ENCODE peak calls at places on chromosomes 6 and 20, in four cellular contexts. One of them, this sample, is unnamed.
A peak's percentile ranks its signal among the peaks of the same experiment; 100 is the strongest.

GRCh38 chr6:14799928-14800327 is 445.9 kb upstream of the JARID2 start:
- DNase-seq in NAMALWA: peak; percentile 91
- DNase-seq in activated CD4-positive, alpha-beta T cell treated with anti-CD3 and anti-CD28 coated beads, Interleukin-2, amount 50 U/mL, for 48 hours: peak; percentile 21
- DNase-seq in fibroblast of lung: peak; percentile 92
- DNase-seq in this sample: no peak

GRCh38 chr6:39702265-39702664 is 22.9 kb downstream of the KIF6 start:
- DNase-seq in NAMALWA: no peak
- DNase-seq in fibroblast of lung: no peak
- DNase-seq in activated CD4-positive, alpha-beta T cell treated with anti-CD3 and anti-CD28 coated beads, Interleukin-2, amount 50 U/mL, for 48 hours: no peak
- DNase-seq in this sample: no peak

GRCh38 chr6:39194466-39194865 is 34.8 kb downstream of the KCNK5 start:
- DNase-seq in NAMALWA: no peak
- DNase-seq in activated CD4-positive, alpha-beta T cell treated with anti-CD3 and anti-CD28 coated beads, Interleukin-2, amount 50 U/mL, for 48 hours: no peak
- DNase-seq in fibroblast of lung: no peak
- DNase-seq in this sample: no peak

GRCh38 chr6:152176219-152176745 is 368.8 kb downstream of the ESR1 start:
- DNase-seq in activated CD4-positive, alpha-beta T cell treated with anti-CD3 and anti-CD28 coated beads, Interleukin-2, amount 50 U/mL, for 48 hours: no peak
- DNase-seq in fibroblast of lung: no peak
- DNase-seq in NAMALWA: no peak
- DNase-seq in this sample: no peak

GRCh38 chr6:3977875-3978711 is 100.8 kb downstream of the FAM217A start:
- DNase-seq in fibroblast of lung: peak; percentile 97
- DNase-seq in NAMALWA: peak; percentile 91
- DNase-seq in activated CD4-positive, alpha-beta T cell treated with anti-CD3 and anti-CD28 coated beads, Interleukin-2, amount 50 U/mL, for 48 hours: peak; percentile 24
- DNase-seq in this sample: no peak

GRCh38 chr20:20780127-20780822 is 67.8 kb upstream of the RALGAPA2 start:
- DNase-seq in activated CD4-positive, alpha-beta T cell treated with anti-CD3 and anti-CD28 coated beads, Interleukin-2, amount 50 U/mL, for 48 hours: no peak
- DNase-seq in NAMALWA: peak; percentile 20
- DNase-seq in fibroblast of lung: no peak
- DNase-seq in this sample: no peak

GRCh38 chr6:131379951-131380350 is 193.1 kb upstream of the ARG1 start:
- DNase-seq in activated CD4-positive, alpha-beta T cell treated with anti-CD3 and anti-CD28 coated beads, Interleukin-2, amount 50 U/mL, for 48 hours: no peak
- DNase-seq in fibroblast of lung: peak; percentile 27
- DNase-seq in NAMALWA: no peak
- DNase-seq in this sample: no peak

GRCh38 chr20:17622086-17622850 is 52.4 kb downstream of the DSTN start:
- DNase-seq in NAMALWA: no peak
- DNase-seq in fibroblast of lung: no peak
- DNase-seq in activated CD4-positive, alpha-beta T cell treated with anti-CD3 and anti-CD28 coated beads, Interleukin-2, amount 50 U/mL, for 48 hours: no peak
- DNase-seq in this sample: no peak

GRCh38 chr6:94417364-94417763 is 998.0 kb upstream of the EPHA7 start:
- DNase-seq in fibroblast of lung: no peak
- DNase-seq in activated CD4-positive, alpha-beta T cell treated with anti-CD3 and anti-CD28 coated beads, Interleukin-2, amount 50 U/mL, for 48 hours: no peak
- DNase-seq in NAMALWA: no peak
- DNase-seq in this sample: no peak

GRCh38 chr6:4819706-4820283 is 43.6 kb downstream of the CDYL start:
- DNase-seq in activated CD4-positive, alpha-beta T cell treated with anti-CD3 and anti-CD28 coated beads, Interleukin-2, amount 50 U/mL, for 48 hours: no peak
- DNase-seq in NAMALWA: no peak
- DNase-seq in fibroblast of lung: no peak
- DNase-seq in this sample: no peak

GRCh38 chr20:49894073-49894470 is 21.3 kb downstream of the SPATA2 start:
- DNase-seq in fibroblast of lung: no peak
- DNase-seq in activated CD4-positive, alpha-beta T cell treated with anti-CD3 and anti-CD28 coated beads, Interleukin-2, amount 50 U/mL, for 48 hours: peak; percentile 54
- DNase-seq in NAMALWA: no peak
- DNase-seq in this sample: no peak

GRCh38 chr6:105300090-105300489 is 102.8 kb downstream of the PREP start:
- DNase-seq in NAMALWA: no peak
- DNase-seq in fibroblast of lung: peak; percentile 8
- DNase-seq in activated CD4-positive, alpha-beta T cell treated with anti-CD3 and anti-CD28 coated beads, Interleukin-2, amount 50 U/mL, for 48 hours: no peak
- DNase-seq in this sample: no peak

GRCh38 chr6:22888147-22888831 is 318.9 kb downstream of the HDGFL1 start:
- DNase-seq in activated CD4-positive, alpha-beta T cell treated with anti-CD3 and anti-CD28 coated beads, Interleukin-2, amount 50 U/mL, for 48 hours: no peak
- DNase-seq in NAMALWA: no peak
- DNase-seq in fibroblast of lung: no peak
- DNase-seq in this sample: no peak

GRCh38 chr6:135291288-135292116 is 110.4 kb downstream of the MYB start:
- DNase-seq in NAMALWA: no peak
- DNase-seq in fibroblast of lung: no peak
- DNase-seq in activated CD4-positive, alpha-beta T cell treated with anti-CD3 and anti-CD28 coated beads, Interleukin-2, amount 50 U/mL, for 48 hours: no peak
- DNase-seq in this sample: no peak

GRCh38 chr6:76264466-76264865 is 192.0 kb upstream of the IMPG1 start:
- DNase-seq in activated CD4-positive, alpha-beta T cell treated with anti-CD3 and anti-CD28 coated beads, Interleukin-2, amount 50 U/mL, for 48 hours: no peak
- DNase-seq in NAMALWA: no peak
- DNase-seq in fibroblast of lung: no peak
- DNase-seq in this sample: no peak

GRCh38 chr6:24910850-24911712 is 24.7 kb downstream of the RIPOR2 start:
- DNase-seq in NAMALWA: peak; percentile 44
- DNase-seq in activated CD4-positive, alpha-beta T cell treated with anti-CD3 and anti-CD28 coated beads, Interleukin-2, amount 50 U/mL, for 48 hours: peak; percentile 58
- DNase-seq in fibroblast of lung: peak; percentile 37
- DNase-seq in this sample: peak; percentile 30

GRCh38 chr20:57109151-57109953 is 157.1 kb downstream of the BMP7 start:
- DNase-seq in NAMALWA: no peak
- DNase-seq in fibroblast of lung: no peak
- DNase-seq in activated CD4-positive, alpha-beta T cell treated with anti-CD3 and anti-CD28 coated beads, Interleukin-2, amount 50 U/mL, for 48 hours: no peak
- DNase-seq in this sample: no peak

GRCh38 chr20:38880952-38881735 is 45.1 kb upstream of the FAM83D start:
- DNase-seq in fibroblast of lung: no peak
- DNase-seq in activated CD4-positive, alpha-beta T cell treated with anti-CD3 and anti-CD28 coated beads, Interleukin-2, amount 50 U/mL, for 48 hours: no peak
- DNase-seq in NAMALWA: peak; percentile 64
- DNase-seq in this sample: no peak

GRCh38 chr20:14966203-14966602 is 628.8 kb upstream of the FLRT3 start:
- DNase-seq in NAMALWA: no peak
- DNase-seq in activated CD4-positive, alpha-beta T cell treated with anti-CD3 and anti-CD28 coated beads, Interleukin-2, amount 50 U/mL, for 48 hours: no peak
- DNase-seq in fibroblast of lung: no peak
- DNase-seq in this sample: no peak

GRCh38 chr6:20789162-20789561 is 254.9 kb downstream of the CDKAL1 start:
- DNase-seq in NAMALWA: no peak
- DNase-seq in fibroblast of lung: peak; percentile 56
- DNase-seq in activated CD4-positive, alpha-beta T cell treated with anti-CD3 and anti-CD28 coated beads, Interleukin-2, amount 50 U/mL, for 48 hours: no peak
- DNase-seq in this sample: no peak

GRCh38 chr6:149043476-149044130 is 273.9 kb upstream of the TAB2 start:
- DNase-seq in activated CD4-positive, alpha-beta T cell treated with anti-CD3 and anti-CD28 coated beads, Interleukin-2, amount 50 U/mL, for 48 hours: peak; percentile 42
- DNase-seq in fibroblast of lung: no peak
- DNase-seq in NAMALWA: peak; percentile 39
- DNase-seq in this sample: no peak

GRCh38 chr20:3606021-3606420 is 57.2 kb downstream of the GFRA4 start:
- DNase-seq in fibroblast of lung: no peak
- DNase-seq in activated CD4-positive, alpha-beta T cell treated with anti-CD3 and anti-CD28 coated beads, Interleukin-2, amount 50 U/mL, for 48 hours: no peak
- DNase-seq in NAMALWA: no peak
- DNase-seq in this sample: no peak

GRCh38 chr6:47083586-47084047 is 41.5 kb upstream of the ADGRF1 start:
- DNase-seq in activated CD4-positive, alpha-beta T cell treated with anti-CD3 and anti-CD28 coated beads, Interleukin-2, amount 50 U/mL, for 48 hours: no peak
- DNase-seq in NAMALWA: no peak
- DNase-seq in fibroblast of lung: peak; percentile 97
- DNase-seq in this sample: no peak

GRCh38 chr6:1103945-1104623 is 207.8 kb upstream of the FOXQ1 start:
- DNase-seq in NAMALWA: no peak
- DNase-seq in fibroblast of lung: no peak
- DNase-seq in activated CD4-positive, alpha-beta T cell treated with anti-CD3 and anti-CD28 coated beads, Interleukin-2, amount 50 U/mL, for 48 hours: no peak
- DNase-seq in this sample: no peak

GRCh38 chr6:42392871-42393270 is 58.9 kb downstream of the TRERF1 start:
- DNase-seq in activated CD4-positive, alpha-beta T cell treated with anti-CD3 and anti-CD28 coated beads, Interleukin-2, amount 50 U/mL, for 48 hours: no peak
- DNase-seq in NAMALWA: no peak
- DNase-seq in fibroblast of lung: no peak
- DNase-seq in this sample: no peak

GRCh38 chr6:10582774-10583508 is 61.8 kb downstream of the GCNT2 start:
- DNase-seq in activated CD4-positive, alpha-beta T cell treated with anti-CD3 and anti-CD28 coated beads, Interleukin-2, amount 50 U/mL, for 48 hours: no peak
- DNase-seq in fibroblast of lung: no peak
- DNase-seq in NAMALWA: no peak
- DNase-seq in this sample: no peak

GRCh38 chr6:54236984-54237383 is 71.3 kb upstream of the TINAG start:
- DNase-seq in activated CD4-positive, alpha-beta T cell treated with anti-CD3 and anti-CD28 coated beads, Interleukin-2, amount 50 U/mL, for 48 hours: no peak
- DNase-seq in fibroblast of lung: no peak
- DNase-seq in NAMALWA: no peak
- DNase-seq in this sample: no peak

GRCh38 chr6:7238900-7239589 is 74.0 kb downstream of the SSR1 start:
- DNase-seq in NAMALWA: peak; percentile 96
- DNase-seq in fibroblast of lung: peak; percentile 73
- DNase-seq in activated CD4-positive, alpha-beta T cell treated with anti-CD3 and anti-CD28 coated beads, Interleukin-2, amount 50 U/mL, for 48 hours: peak; percentile 71
- DNase-seq in this sample: peak; percentile 43

GRCh38 chr6:102215425-102215824 is 821.9 kb downstream of the GRIK2 start:
- DNase-seq in activated CD4-positive, alpha-beta T cell treated with anti-CD3 and anti-CD28 coated beads, Interleukin-2, amount 50 U/mL, for 48 hours: no peak
- DNase-seq in NAMALWA: no peak
- DNase-seq in fibroblast of lung: no peak
- DNase-seq in this sample: no peak

GRCh38 chr6:83307849-83308248 is 114.7 kb downstream of the RWDD2A start:
- DNase-seq in activated CD4-positive, alpha-beta T cell treated with anti-CD3 and anti-CD28 coated beads, Interleukin-2, amount 50 U/mL, for 48 hours: no peak
- DNase-seq in fibroblast of lung: no peak
- DNase-seq in NAMALWA: no peak
- DNase-seq in this sample: no peak

GRCh38 chr6:88238065-88238464 is 71.9 kb upstream of the CNR1 start:
- DNase-seq in fibroblast of lung: no peak
- DNase-seq in NAMALWA: peak; percentile 65
- DNase-seq in activated CD4-positive, alpha-beta T cell treated with anti-CD3 and anti-CD28 coated beads, Interleukin-2, amount 50 U/mL, for 48 hours: no peak
- DNase-seq in this sample: no peak

GRCh38 chr6:17622144-17622543 is 22.0 kb downstream of the FAM8A1 start:
- DNase-seq in NAMALWA: no peak
- DNase-seq in fibroblast of lung: no peak
- DNase-seq in activated CD4-positive, alpha-beta T cell treated with anti-CD3 and anti-CD28 coated beads, Interleukin-2, amount 50 U/mL, for 48 hours: no peak
- DNase-seq in this sample: no peak

GRCh38 chr20:37108676-37109075 is 12.9 kb upstream of the RBL1 start:
- DNase-seq in fibroblast of lung: no peak
- DNase-seq in activated CD4-positive, alpha-beta T cell treated with anti-CD3 and anti-CD28 coated beads, Interleukin-2, amount 50 U/mL, for 48 hours: no peak
- DNase-seq in NAMALWA: no peak
- DNase-seq in this sample: no peak

GRCh38 chr6:78781001-78781400 is 86.3 kb upstream of the IRAK1BP1 start:
- DNase-seq in NAMALWA: no peak
- DNase-seq in activated CD4-positive, alpha-beta T cell treated with anti-CD3 and anti-CD28 coated beads, Interleukin-2, amount 50 U/mL, for 48 hours: no peak
- DNase-seq in fibroblast of lung: no peak
- DNase-seq in this sample: no peak

GRCh38 chr20:61762886-61763739 is 302.6 kb downstream of the TAF4 start:
- DNase-seq in NAMALWA: no peak
- DNase-seq in fibroblast of lung: no peak
- DNase-seq in activated CD4-positive, alpha-beta T cell treated with anti-CD3 and anti-CD28 coated beads, Interleukin-2, amount 50 U/mL, for 48 hours: no peak
- DNase-seq in this sample: no peak

GRCh38 chr6:82385102-82385501 is 21.5 kb downstream of the TPBG start:
- DNase-seq in fibroblast of lung: no peak
- DNase-seq in NAMALWA: no peak
- DNase-seq in activated CD4-positive, alpha-beta T cell treated with anti-CD3 and anti-CD28 coated beads, Interleukin-2, amount 50 U/mL, for 48 hours: no peak
- DNase-seq in this sample: no peak

GRCh38 chr6:145547596-145548325 is 187.6 kb downstream of the EPM2A start:
- DNase-seq in activated CD4-positive, alpha-beta T cell treated with anti-CD3 and anti-CD28 coated beads, Interleukin-2, amount 50 U/mL, for 48 hours: no peak
- DNase-seq in NAMALWA: no peak
- DNase-seq in fibroblast of lung: no peak
- DNase-seq in this sample: no peak

GRCh38 chr20:1945134-1945618 is 48.7 kb downstream of the PDYN start:
- DNase-seq in fibroblast of lung: peak; percentile 47
- DNase-seq in NAMALWA: no peak
- DNase-seq in activated CD4-positive, alpha-beta T cell treated with anti-CD3 and anti-CD28 coated beads, Interleukin-2, amount 50 U/mL, for 48 hours: no peak
- DNase-seq in this sample: no peak

GRCh38 chr20:52622086-52622485 is 350.1 kb upstream of the TSHZ2 start:
- DNase-seq in activated CD4-positive, alpha-beta T cell treated with anti-CD3 and anti-CD28 coated beads, Interleukin-2, amount 50 U/mL, for 48 hours: no peak
- DNase-seq in fibroblast of lung: no peak
- DNase-seq in NAMALWA: no peak
- DNase-seq in this sample: no peak